ENCODE peak calls at places on chromosomes 16 and 17, in four cellular contexts. R is CD4-positive, alpha-beta T cell; A is mucosa of descending colon; N is OCI-LY7. O is an unnamed sample.

GRCh38 chr16:64829678-64830077 is 292.2 kb downstream of the CDH11 start:
- DNase-seq in R (no peak), A (no peak), N (no peak), O (no peak)

GRCh38 chr16:77660311-77660710 is 62.0 kb upstream of the NUDT7 start:
- DNase-seq in R (no peak), A (no peak), N (no peak), O (no peak)

GRCh38 chr17:61739002-61739401 is 124.3 kb downstream of the BRIP1 start:
- DNase-seq in R (no peak), A (no peak), N (no peak), O (no peak)

GRCh38 chr16:49704586-49705155 is 151.2 kb downstream of the ZNF423 start:
- DNase-seq in R (no peak), A (no peak), N (peak), O (no peak)

GRCh38 chr16:84795338-84796053 is 24.3 kb upstream of the CRISPLD2 start:
- DNase-seq in R (no peak), A (peak), N (no peak), O (no peak)

GRCh38 chr17:81160306-81160705 is 5.0 kb upstream of the PVALEF start:
- DNase-seq in R (no peak), A (no peak), N (no peak), O (no peak)

GRCh38 chr16:15915555-15916081 is 27.2 kb upstream of the CEP20 start:
- DNase-seq in R (no peak), A (no peak), N (no peak), O (no peak)

GRCh38 chr17:46766493-46767491 is 51.7 kb downstream of the WNT3 start:
- DNase-seq in R (no peak), A (no peak), N (no peak), O (peak)

GRCh38 chr17:50967795-50968194 is 101.6 kb upstream of the TOB1 start:
- DNase-seq in R (no peak), A (no peak), N (no peak), O (no peak)

GRCh38 chr16:30982548-30983288 is 2.3 kb upstream of the HSD3B7 start:
- DNase-seq in R (no peak), A (no peak), N (no peak), O (no peak)

GRCh38 chr17:48704521-48704920 is 17.8 kb downstream of the PRAC1 start:
- DNase-seq in R (no peak), A (no peak), N (no peak), O (no peak)

GRCh38 chr17:48626470-48627241 is 498 bp upstream of the HOXB9 start:
- DNase-seq in R (no peak), A (peak), N (no peak), O (no peak)

DNA sequence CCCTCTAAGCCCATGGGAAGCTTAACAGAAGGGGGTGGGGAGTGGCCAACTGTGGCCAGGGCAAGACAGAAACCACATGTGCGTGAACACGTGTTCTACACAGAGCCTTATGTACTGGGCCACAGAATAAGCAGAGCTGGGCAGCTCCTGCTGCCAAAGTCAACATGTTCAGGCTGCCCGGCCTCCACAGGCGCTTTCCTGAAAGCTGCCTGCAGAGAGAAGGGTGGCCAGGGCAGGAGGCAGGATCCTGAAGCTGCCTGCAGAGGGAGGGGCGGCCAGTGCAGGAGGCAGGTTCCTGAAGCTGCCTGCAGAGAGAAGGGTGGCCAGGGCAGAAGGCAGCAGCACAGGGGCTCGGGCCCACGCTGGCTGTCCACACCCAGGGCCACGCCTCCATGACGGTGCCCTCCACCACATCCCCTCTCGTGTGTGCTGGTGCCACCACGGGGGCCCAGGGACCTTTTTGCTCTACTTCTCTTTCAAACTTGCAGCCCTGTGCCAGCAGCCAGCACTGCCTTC is 79.5 kb downstream of the ANKRD11 start:
- DNase-seq in R (no peak), A (peak), N (no peak), O (peak)
- TF ChIP-seq CTCF in R (no peak), A (no peak), N (no peak), O (peak)

GRCh38 chr17:79023180-79023705 is 726 bp upstream of the C1QTNF1 start:
- DNase-seq in R (no peak), A (no peak), N (no peak), O (no peak)

GRCh38 chr17:79024901-79025737 is 1.1 kb downstream of the C1QTNF1 start:
- DNase-seq in R (no peak), A (peak), N (no peak), O (no peak)

GRCh38 chr17:79026345-79027273 is 2.6 kb downstream of the C1QTNF1 start:
- DNase-seq in R (no peak), A (peak), N (no peak), O (no peak)

GRCh38 chr17:79022507-79022991 is 1.4 kb upstream of the C1QTNF1 start:
- DNase-seq in R (no peak), A (no peak), N (no peak), O (no peak)

DNA sequence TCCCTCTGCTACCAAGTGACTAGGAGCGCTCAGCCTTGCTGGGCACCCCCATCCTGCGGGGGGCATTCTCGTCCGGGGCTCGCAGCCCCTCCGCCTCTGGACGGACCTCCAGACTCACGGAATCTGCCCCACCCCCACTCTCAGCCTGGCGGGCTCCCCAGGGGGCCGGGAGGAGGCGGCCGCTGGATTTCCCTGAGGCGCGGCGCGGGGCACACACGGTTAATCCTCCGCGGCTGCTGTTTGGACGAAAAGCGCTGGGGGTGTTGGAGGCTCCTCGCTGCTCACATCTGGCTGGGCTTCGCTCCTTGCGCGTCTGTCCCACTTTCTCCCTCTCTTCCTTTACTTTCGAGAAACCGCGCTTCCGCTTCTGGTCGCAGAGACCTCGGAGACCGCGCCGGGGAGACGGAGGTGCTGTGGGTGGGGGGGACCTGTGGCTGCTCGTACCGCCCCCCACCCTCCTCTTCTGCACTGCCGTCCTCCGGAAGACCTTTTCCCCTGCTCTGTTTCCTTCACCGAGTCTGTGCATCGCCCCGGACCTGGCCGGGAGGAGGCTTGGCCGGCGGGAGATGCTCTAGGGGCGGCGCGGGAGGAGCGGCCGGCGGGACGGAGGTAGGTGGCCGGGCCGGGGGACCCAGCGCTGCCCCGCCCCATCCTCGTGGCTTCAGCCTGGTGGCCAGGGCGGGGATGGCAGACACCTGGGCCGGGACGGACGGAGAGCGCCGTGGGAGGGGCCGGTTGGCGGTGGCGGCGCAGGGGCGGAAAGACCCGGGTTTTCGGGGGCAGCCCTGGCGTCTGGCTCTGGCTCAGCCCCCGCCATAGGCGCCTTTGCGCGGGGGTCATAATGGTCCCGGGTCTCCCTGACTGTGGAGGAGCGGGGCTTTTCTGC is at the start of gene C1QTNF1:
- DNase-seq in R (no peak), A (peak), N (no peak), O (no peak)
- TF ChIP-seq CTCF in R (peak), A (peak), N (no peak), O (peak)

GRCh38 chr16:72110662-72111615 is 17.3 kb downstream of the DHX38 start:
- DNase-seq in R (no peak), A (no peak), N (no peak), O (no peak)

GRCh38 chr16:72113616-72113945 is 19.9 kb downstream of the DHX38 start:
- DNase-seq in R (no peak), A (no peak), N (no peak), O (no peak)

GRCh38 chr16:72112906-72113615 is 19.4 kb downstream of the DHX38 start:
- DNase-seq in R (no peak), A (no peak), N (no peak), O (no peak)

GRCh38 chr16:72112452-72112792 is 18.8 kb downstream of the DHX38 start:
- DNase-seq in R (no peak), A (no peak), N (no peak), O (no peak)

GRCh38 chr16:72111653-72112451 is 18.2 kb downstream of the DHX38 start:
- DNase-seq in R (no peak), A (no peak), N (no peak), O (no peak)
- TF ChIP-seq CTCF in R (no peak), A (no peak), N (no peak), O (no peak)

DNA sequence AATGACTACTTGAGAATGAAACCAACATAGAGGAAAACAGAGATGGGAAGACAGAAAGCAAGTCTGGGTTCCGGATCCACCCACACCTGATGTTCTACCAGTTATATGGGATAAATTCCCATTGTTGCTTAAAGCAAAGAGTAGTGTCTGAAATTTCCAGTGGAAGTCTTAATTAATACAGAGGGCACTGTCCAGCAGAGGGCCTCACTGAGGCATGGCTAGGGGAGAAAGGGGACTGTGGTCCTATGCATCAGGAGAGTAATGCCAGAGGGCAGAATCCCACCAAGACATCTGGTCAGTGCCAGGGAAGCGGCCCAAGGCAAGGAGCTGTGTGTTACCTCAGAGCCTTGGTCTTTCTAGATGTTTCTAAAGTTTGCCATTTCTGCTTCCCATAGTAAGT is 7.5 kb upstream of the UMOD start:
- DNase-seq in R (no peak), A (no peak), N (no peak), O (no peak)
- TF ChIP-seq CTCF in R (no peak), A (no peak), N (peak), O (no peak)

DNA sequence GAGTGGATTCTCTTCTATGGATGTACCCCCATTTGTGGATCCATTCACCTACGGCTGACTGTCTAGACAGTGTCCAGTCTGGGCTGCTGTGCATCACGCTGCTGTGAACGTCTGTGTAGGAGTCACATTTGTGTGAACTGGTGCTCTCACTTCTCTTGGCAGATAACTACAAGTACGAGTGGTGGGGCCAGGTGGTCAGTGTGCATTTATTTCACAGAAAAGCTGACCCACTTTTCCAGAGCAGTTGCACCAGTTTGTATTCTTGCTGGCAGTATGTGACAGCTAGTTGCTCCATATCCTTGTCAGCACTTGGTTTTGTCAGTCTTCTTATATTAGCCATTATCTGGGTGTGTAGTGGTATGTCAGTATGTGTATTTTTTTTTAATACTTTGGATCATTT is 28.4 kb downstream of the FOXK2 start:
- DNase-seq in R (no peak), A (no peak), N (no peak), O (no peak)
- TF ChIP-seq CTCF in R (no peak), A (no peak), N (no peak), O (no peak)

DNA sequence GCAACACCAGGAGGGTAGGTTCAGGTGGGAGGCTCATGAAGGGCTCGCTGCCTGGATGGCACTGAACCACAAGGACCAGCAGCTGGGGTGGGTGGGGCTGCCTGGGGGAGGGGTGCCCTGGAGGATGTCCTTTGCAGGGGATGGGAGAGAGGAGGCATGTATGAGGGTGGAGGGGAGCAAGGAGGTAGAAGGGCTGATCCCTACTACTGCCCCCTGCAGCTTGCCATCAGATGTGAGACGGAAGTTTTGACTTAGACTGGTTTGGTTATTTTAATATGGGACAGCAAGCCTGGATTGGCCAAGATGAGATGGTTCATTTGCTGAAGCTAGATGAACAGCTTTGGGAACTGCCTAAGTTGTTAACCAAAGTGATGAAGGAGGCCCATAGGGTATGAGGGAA is 115.9 kb downstream of the SEC14L1 start:
- DNase-seq in R (no peak), A (no peak), N (no peak), O (no peak)
- TF ChIP-seq CTCF in R (no peak), A (no peak), N (peak), O (no peak)

GRCh38 chr17:42459983-42460300 is 1.3 kb downstream of the ATP6V0A1 start:
- DNase-seq in R (no peak), A (no peak), N (peak), O (no peak)

GRCh38 chr17:42460371-42460770 is 1.7 kb downstream of the ATP6V0A1 start:
- DNase-seq in R (no peak), A (no peak), N (no peak), O (no peak)

GRCh38 chr17:42457107-42457787 is 1.4 kb upstream of the ATP6V0A1 start:
- DNase-seq in R (no peak), A (no peak), N (peak), O (no peak)

GRCh38 chr17:42459256-42459982 is 741 bp downstream of the ATP6V0A1 start:
- DNase-seq in R (no peak), A (peak), N (peak), O (no peak)

DNA sequence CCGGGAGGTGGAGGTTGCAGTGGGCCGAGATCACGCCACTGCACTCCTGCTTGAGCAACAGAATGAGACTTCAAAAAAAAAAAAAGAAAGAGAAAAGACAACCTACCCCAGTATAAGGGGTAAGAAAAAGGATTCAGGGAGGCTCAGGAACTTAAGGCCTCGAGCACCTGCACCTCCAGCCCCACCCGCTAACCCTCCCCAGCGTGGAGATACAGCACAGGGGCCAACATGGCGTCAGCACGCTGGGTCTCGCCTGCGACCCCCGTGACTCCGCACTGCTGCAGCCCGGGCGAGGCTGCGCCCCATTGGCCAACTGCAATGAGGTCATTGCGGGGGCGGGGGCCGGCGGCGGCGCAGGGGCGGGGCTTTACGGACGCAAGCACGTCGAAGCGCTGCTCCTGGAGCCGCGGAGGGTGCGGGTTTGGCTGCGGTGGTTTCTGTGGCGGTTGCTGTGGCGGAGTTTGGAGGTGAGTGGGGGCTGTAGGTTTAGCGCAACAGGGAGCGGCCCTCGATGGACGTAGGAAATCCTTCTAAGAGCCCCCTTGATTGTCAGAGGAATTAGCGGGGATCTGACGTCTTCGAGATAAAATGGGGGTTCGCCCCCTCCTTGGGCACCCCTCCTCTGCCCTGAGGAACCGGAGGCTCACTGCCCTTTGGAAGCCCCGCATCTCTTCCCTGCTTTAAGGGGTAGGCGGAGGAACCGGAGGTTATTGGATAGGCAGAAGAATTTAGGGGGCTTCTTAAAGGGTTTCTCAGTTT is at the start of gene ATP6V0A1:
- DNase-seq in R (peak), A (peak), N (peak), O (peak)
- TF ChIP-seq CTCF in R (no peak), A (no peak), N (no peak), O (no peak)

GRCh38 chr16:86222965-86223551 is 287.3 kb upstream of the FOXF1 start:
- DNase-seq in R (no peak), A (no peak), N (no peak), O (no peak)
- TF ChIP-seq CTCF in R (no peak), A (no peak), N (no peak), O (no peak)

GRCh38 chr16:56451753-56452689 is 667 bp downstream of the OGFOD1 start:
- DNase-seq in R (no peak), A (peak), N (peak), O (no peak)

GRCh38 chr16:56450275-56450889 is 750 bp downstream of the NUDT21 start:
- DNase-seq in R (no peak), A (no peak), N (peak), O (no peak)

GRCh38 chr16:56448005-56448404 is 3.1 kb downstream of the NUDT21 start:
- DNase-seq in R (no peak), A (no peak), N (no peak), O (no peak)

DNA sequence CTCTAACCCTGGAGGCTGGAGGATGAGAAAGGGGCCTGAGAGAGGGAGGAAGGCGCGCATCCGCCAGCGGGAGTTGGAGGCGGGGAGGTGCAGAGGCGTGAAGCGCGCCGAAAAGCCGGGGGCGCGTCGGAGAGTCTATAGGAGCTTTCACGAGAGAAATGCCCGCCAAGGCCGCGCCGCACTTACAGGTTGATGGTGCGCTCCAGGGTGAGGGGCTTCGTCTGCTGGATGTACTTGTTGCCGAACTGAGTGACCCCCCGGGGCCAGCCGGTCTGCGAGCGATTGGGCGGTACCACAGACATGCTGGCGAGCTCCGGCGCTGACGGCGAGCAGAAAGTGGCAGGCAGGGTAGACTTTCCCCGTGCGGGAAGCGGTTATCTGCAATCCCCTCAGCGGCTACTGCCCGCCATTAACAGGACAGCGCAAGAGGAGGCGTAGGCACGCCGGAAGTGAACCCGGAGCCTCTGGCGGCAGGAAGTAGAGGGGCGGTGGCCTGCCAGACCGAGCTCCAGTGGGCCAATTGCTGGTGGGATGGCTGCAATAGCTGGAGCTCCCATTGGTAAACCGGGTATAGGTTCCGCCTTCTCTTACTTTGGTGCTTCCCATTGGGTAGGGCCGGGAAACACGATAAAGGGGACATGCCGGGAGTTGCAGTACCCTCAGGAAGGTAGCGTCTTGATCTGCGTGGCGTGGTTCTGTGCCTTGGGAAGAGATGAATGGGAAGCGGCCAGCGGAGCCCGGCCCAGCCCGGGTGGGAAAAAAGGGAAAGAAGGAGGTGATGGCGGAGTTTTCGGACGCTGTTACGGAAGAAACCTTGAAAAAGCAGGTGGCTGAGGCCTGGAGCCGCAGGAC is at the start of the genes NUDT21 and OGFOD1:
- DNase-seq in R (peak), A (peak), N (peak), O (peak)
- TF ChIP-seq CTCF in R (no peak), A (no peak), N (no peak), O (peak)

O was measured in osteocyte.